ENCODE peak calls at places on chromosomes 3 and 15, in four cellular contexts. D is fibroblast of lung, G is heart left ventricle, E is AG10803. H is an unnamed sample.

GRCh38 chr3:32176989-32177701 is 61.3 kb upstream of the CMTM8 start:
- DNase-seq in D (peak; percentile 46), E (peak; percentile 30), G (no peak), H (peak; percentile 26)

GRCh38 chr15:62067448-62068044 is 769 bp downstream of the C2CD4A start:
- DNase-seq in D (peak; percentile 6), G (peak; percentile 23), E (peak; percentile 8), H (no peak)

GRCh38 chr15:59170295-59170881 is 36.3 kb upstream of the LDHAL6B start:
- DNase-seq in D (peak; percentile 72), G (peak; percentile 23), E (peak; percentile 99), H (no peak)

GRCh38 chr15:61829514-61829889 is 230.7 kb downstream of the VPS13C start:
- DNase-seq in E (no peak), D (no peak), G (no peak), H (no peak)

GRCh38 chr15:41971089-41971892 is 1.1 kb downstream of the EHD4 start:
- DNase-seq in G (peak; percentile 63), E (peak; percentile 56), D (peak; percentile 78), H (peak; percentile 63)

GRCh38 chr3:129105862-129106261 is 15.7 kb downstream of the RAB43 start:
- DNase-seq in G (no peak), D (no peak), E (no peak), H (no peak)

GRCh38 chr3:136503056-136503455 is 249.1 kb downstream of the STAG1 start:
- DNase-seq in G (no peak), D (no peak), E (no peak), H (no peak)

GRCh38 chr3:54243960-54244359 is 121.6 kb downstream of the CACNA2D3 start:
- DNase-seq in E (no peak), G (no peak), D (no peak), H (no peak)

GRCh38 chr15:69855601-69856000 is 242.1 kb downstream of the TLE3 start:
- DNase-seq in G (no peak), E (no peak), D (no peak), H (no peak)

GRCh38 chr3:15330031-15330596 is 2.3 kb downstream of the SH3BP5 start:
- DNase-seq in D (peak; percentile 83), G (no peak), E (peak; percentile 90), H (no peak)

GRCh38 chr15:25711164-25711563 is 152.0 kb downstream of the ATP10A start:
- DNase-seq in G (no peak), D (no peak), E (no peak), H (no peak)

H was measured in hepatic stellate cell.